ENCODE peak calls at places on chromosomes 12 and 14, in ten cellular contexts. V is IMR-90, R is HCT116, U is suprapubic skin, Y is ovary, Q is uterus, H is H1, L is transverse colon, F is esophagus muscularis mucosa, P is spleen. J is an unnamed sample.

GRCh38 chr12:122528992-122529391 is 1.9 kb downstream of the KNTC1 start:
- DNase-seq in R (no peak), Q (no peak), P (no peak), Y (no peak), L (no peak), V (no peak), U (no peak), F (no peak), H (no peak), J (no peak)

GRCh38 chr14:20618328-20618749 is 23.2 kb downstream of the OR6S1 start:
- DNase-seq in L (no peak), V (no peak), U (no peak), H (no peak), Y (no peak), F (no peak), P (no peak), R (no peak), Q (no peak), J (peak; percentile 59)

GRCh38 chr14:105867961-105868599 is 341.7 kb downstream of the TMEM121 start:
- DNase-seq in H (no peak), U (peak; percentile 58), Y (peak; percentile 15), Q (peak; percentile 7), R (no peak), L (no peak), V (no peak), F (no peak), P (peak; percentile 56), J (no peak)

GRCh38 chr12:30679250-30679649 is 16.4 kb downstream of the IPO8 start:
- DNase-seq in Q (no peak), U (no peak), H (no peak), Y (no peak), R (no peak), L (no peak), F (no peak), P (no peak), V (no peak), J (no peak)

GRCh38 chr12:16766736-16767135 is 160.8 kb upstream of the LMO3 start:
- DNase-seq in P (no peak), H (no peak), R (no peak), V (no peak), F (no peak), L (no peak), U (no peak), Q (no peak), Y (no peak), J (no peak)

GRCh38 chr12:32877670-32878459 is 18.7 kb downstream of the PKP2 start:
- DNase-seq in R (no peak), U (no peak), V (no peak), Q (no peak), L (no peak), P (no peak), F (no peak), H (no peak), Y (no peak), J (no peak)

GRCh38 chr12:98137278-98137677 is 378.1 kb upstream of the TMPO start:
- DNase-seq in P (no peak), Y (no peak), R (no peak), Q (no peak), F (peak; percentile 70), L (no peak), U (no peak), H (no peak), V (no peak), J (no peak)

GRCh38 chr14:20684662-20685456 is 499 bp downstream of the RNASE4 start:
- DNase-seq in H (no peak), Q (peak; percentile 62), L (peak; percentile 55), F (no peak), U (no peak), P (no peak), V (peak; percentile 43), Y (peak; percentile 57), R (peak; percentile 42), J (no peak)

GRCh38 chr14:63777024-63777423 is 49.2 kb upstream of the SGPP1 start:
- DNase-seq in R (peak; percentile 13), Y (no peak), V (peak; percentile 69), Q (no peak), F (no peak), L (no peak), H (no peak), P (no peak), U (no peak), J (no peak)

DNA sequence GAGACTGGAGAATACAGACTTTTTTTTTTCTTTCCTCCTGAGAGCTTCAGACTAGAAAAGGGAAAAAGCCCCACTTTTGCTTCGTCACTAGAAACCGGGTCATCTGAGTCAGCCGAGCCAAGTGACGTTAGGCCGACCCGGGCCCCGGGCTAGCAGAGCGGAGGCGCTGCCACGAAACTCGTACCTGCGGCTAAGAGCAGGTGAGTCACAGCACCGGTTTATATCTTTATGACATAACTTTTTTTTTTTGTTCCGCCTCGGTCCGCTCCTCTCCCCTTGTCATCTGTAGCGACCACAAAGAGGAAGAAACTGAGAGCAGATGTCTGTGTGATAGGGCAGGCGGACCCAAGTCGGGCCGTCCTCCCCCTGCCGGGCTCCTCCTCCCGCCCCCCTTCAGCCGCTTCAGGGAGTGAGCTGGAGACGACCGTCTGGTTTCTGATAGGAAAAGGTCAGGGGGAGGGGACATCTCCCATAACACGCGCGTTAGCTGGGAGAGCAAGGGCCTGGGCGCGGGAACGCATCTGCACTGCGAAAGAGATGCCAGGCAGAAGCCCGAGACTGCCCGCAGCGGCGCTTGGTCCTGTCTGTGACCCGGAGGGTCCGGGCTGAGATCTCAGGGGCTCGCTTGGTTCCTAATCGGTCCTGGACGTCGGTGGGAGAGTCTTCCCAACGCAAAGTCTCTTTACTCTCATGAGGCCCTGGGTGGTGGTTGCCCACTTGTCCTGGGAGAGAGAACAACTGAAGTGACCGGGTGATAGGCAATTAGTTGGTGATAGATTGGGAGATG is 573 bp downstream of the TTC6 start:
- DNase-seq in Y (no peak), V (peak; percentile 34), H (peak; percentile 79), P (no peak), L (peak; percentile 90), R (peak; percentile 28), U (no peak), F (no peak), Q (no peak), J (no peak)
- TF ChIP-seq POLR2A in Y (no peak), V (no peak), H (no peak), P (no peak), L (peak; percentile 93), R (no peak), U (no peak), F (no peak), Q (no peak), J (no peak)

DNA sequence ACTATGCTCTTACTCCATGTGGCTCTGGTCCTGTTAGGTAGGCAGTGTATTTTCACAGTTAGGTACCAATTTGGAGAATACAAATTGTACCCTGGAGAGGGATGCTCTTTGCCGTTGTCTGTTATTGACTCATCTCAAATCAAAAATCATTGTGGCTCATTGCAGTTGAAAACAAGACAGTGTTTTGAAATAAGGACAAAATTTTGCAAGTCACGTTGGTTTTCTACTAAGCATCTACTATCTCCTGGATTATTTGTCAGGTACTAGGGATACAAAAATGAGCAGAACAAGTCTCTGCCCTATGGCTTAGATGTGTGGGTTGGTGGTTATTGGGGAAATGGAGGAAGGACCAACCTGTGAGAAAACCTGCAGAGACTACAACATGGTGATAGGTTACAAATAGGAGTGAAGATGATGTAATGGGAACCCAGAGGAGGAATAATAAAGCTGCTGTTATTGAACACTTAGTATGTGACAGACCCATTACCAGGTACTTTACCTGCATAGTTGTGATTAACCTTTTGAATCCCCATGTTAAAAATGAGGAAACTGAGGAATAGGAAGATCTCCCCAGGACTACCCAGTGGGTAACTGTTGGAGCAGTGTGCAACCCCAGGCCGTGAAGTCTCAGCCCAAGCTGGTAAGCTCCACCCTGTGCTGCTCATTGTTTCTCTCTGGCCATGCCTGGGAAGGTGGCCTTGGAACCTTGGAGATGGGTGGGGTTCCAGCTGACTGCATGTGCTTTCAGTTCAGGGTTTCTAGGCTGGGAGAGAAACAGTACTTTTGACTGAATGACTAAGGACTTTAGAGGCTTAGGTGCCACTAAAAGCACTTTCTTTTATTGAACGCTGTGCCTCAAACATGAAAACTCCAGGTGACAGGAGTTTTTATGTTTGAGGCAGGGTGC is 72.9 kb upstream of the SRSF5 start:
- DNase-seq in Y (peak; percentile 64), L (peak; percentile 84), V (no peak), Q (no peak), P (peak; percentile 81), R (no peak), F (no peak), H (no peak), U (no peak), J (peak; percentile 73)
- TF ChIP-seq POLR2A in Y (no peak), L (no peak), V (no peak), Q (no peak), P (no peak), R (no peak), F (no peak), H (no peak), U (no peak), J (no peak)

GRCh38 chr12:3366451-3367155 is 124.4 kb upstream of the PRMT8 start:
- DNase-seq in V (no peak), U (no peak), L (no peak), H (no peak), F (no peak), Y (no peak), Q (no peak), R (no peak), P (no peak), J (no peak)
- TF ChIP-seq POLR2A in V (no peak), U (no peak), L (no peak), H (no peak), F (no peak), Y (no peak), Q (no peak), R (no peak), P (no peak), J (no peak)

GRCh38 chr12:110583137-110584059 is at the start of gene PPTC7:
- DNase-seq in Q (peak; percentile 98), P (peak; percentile 100), F (peak; percentile 98), V (peak; percentile 94), H (peak; percentile 92), R (peak; percentile 91), L (peak; percentile 98), Y (peak; percentile 98), U (peak; percentile 98), J (peak; percentile 97)
- TF ChIP-seq POLR2A in Q (peak; percentile 90), P (no peak), F (peak; percentile 48), V (peak; percentile 70), H (peak; percentile 71), R (peak; percentile 84), L (peak; percentile 83), Y (peak; percentile 87), U (peak; percentile 84), J (peak; percentile 88)